ENCODE peak calls at places on chromosomes 4 and X, in seven cellular contexts. R, F, O, D, E, H and C are unnamed samples.

GRCh38 chrX:151703487-151703886 is 8.2 kb downstream of the PRRG3 start:
- DNase-seq in R (peak; percentile 74), F (no peak), O (no peak), D (peak; percentile 6), E (no peak), H (no peak), C (no peak)

GRCh38 chrX:10007604-10008003 is 40.4 kb downstream of the CLDN34 start:
- DNase-seq in R (no peak), F (peak; percentile 53), O (no peak), D (no peak), E (no peak), H (no peak), C (no peak)

GRCh38 chrX:9071031-9071650 is 37.2 kb upstream of the FAM9B start:
- DNase-seq in R (no peak), F (peak; percentile 36), O (no peak), D (peak; percentile 83), E (no peak), H (no peak), C (no peak)

GRCh38 chr4:5569451-5569850 is 138.9 kb downstream of the EVC2 start:
- DNase-seq in R (no peak), F (no peak), O (no peak), D (no peak), E (no peak), H (no peak), C (no peak)

GRCh38 chrX:8629871-8630270 is 102.1 kb downstream of the ANOS1 start:
- DNase-seq in R (no peak), F (no peak), O (no peak), D (peak; percentile 73), E (no peak), H (no peak), C (no peak)

GRCh38 chr4:41070516-41071281 is 143.6 kb downstream of the APBB2 start:
- DNase-seq in R (no peak), F (peak; percentile 63), O (no peak), D (no peak), E (no peak), H (no peak), C (no peak)

GRCh38 chrX:12767856-12768255 is 23.4 kb upstream of the PRPS2 start:
- DNase-seq in R (no peak), F (no peak), O (no peak), D (no peak), E (no peak), H (no peak), C (no peak)

GRCh38 chr4:77843628-77844027 is 19.0 kb upstream of the MRPL1 start:
- DNase-seq in R (no peak), F (no peak), O (no peak), D (no peak), E (no peak), H (no peak), C (no peak)

GRCh38 chr4:55023030-55023429 is 102.4 kb downstream of the KDR start:
- DNase-seq in R (no peak), F (no peak), O (no peak), D (no peak), E (no peak), H (no peak), C (no peak)

GRCh38 chr4:105088110-105088879 is 58.4 kb upstream of the TET2 start:
- DNase-seq in R (no peak), F (peak; percentile 93), O (no peak), D (peak; percentile 84), E (no peak), H (no peak), C (no peak)

GRCh38 chr4:159051245-159052071 is 51.4 kb upstream of the RAPGEF2 start:
- DNase-seq in R (no peak), F (peak; percentile 29), O (no peak), D (no peak), E (no peak), H (no peak), C (peak; percentile 7)

GRCh38 chrX:30060718-30061117 is 154.6 kb upstream of the MAGEB2 start:
- DNase-seq in R (no peak), F (peak; percentile 24), O (no peak), D (peak; percentile 10), E (no peak), H (no peak), C (no peak)

GRCh38 chr4:125316391-125316780 is 1.6 kb downstream of the FAT4 start:
- DNase-seq in R (peak; percentile 39), F (no peak), O (no peak), D (no peak), E (no peak), H (no peak), C (no peak)

GRCh38 chr4:89242864-89243740 is 64.5 kb downstream of the GPRIN3 start:
- DNase-seq in R (no peak), F (no peak), O (peak; percentile 73), D (no peak), E (no peak), H (no peak), C (no peak)

GRCh38 chr4:17027495-17027894 is 129.1 kb upstream of the LDB2 start:
- DNase-seq in R (no peak), F (peak; percentile 99), O (no peak), D (peak; percentile 96), E (no peak), H (no peak), C (no peak)

GRCh38 chr4:139550724-139551429 is 5.1 kb downstream of the SETD7 start:
- DNase-seq in R (no peak), F (peak; percentile 36), O (no peak), D (no peak), E (no peak), H (no peak), C (no peak)

GRCh38 chrX:64850371-64851082 is 125.7 kb downstream of the ZC4H2 start:
- DNase-seq in R (no peak), F (no peak), O (no peak), D (no peak), E (no peak), H (no peak), C (peak; percentile 29)

GRCh38 chrX:35665311-35665710 is 132.8 kb upstream of the MAGEB16 start:
- DNase-seq in R (no peak), F (no peak), O (no peak), D (peak; percentile 0), E (no peak), H (no peak), C (no peak)

GRCh38 chrX:16786791-16787735 is 797 bp downstream of the TXLNG start:
- DNase-seq in R (peak; percentile 18), F (peak; percentile 9), O (peak; percentile 58), D (no peak), E (peak; percentile 36), H (peak; percentile 20), C (peak; percentile 48)

GRCh38 chr4:122639181-122639580 is 18.3 kb upstream of the IL21 start:
- DNase-seq in R (no peak), F (no peak), O (no peak), D (peak; percentile 88), E (no peak), H (no peak), C (no peak)

GRCh38 chrX:118039591-118039990 is 77.0 kb downstream of the KLHL13 start:
- DNase-seq in R (no peak), F (no peak), O (no peak), D (no peak), E (no peak), H (no peak), C (no peak)

GRCh38 chr4:41532880-41533279 is 5.1 kb upstream of the LIMCH1 start:
- DNase-seq in R (no peak), F (peak; percentile 43), O (no peak), D (peak; percentile 38), E (no peak), H (no peak), C (no peak)

GRCh38 chr4:133982533-133983224 is 218.9 kb downstream of the PABPC4L start:
- DNase-seq in R (no peak), F (peak; percentile 70), O (no peak), D (no peak), E (no peak), H (no peak), C (no peak)

GRCh38 chrX:74421181-74422028 is at the start of gene SLC16A2:
- DNase-seq in R (peak; percentile 74), F (peak; percentile 89), O (peak; percentile 19), D (peak; percentile 69), E (no peak), H (no peak), C (peak; percentile 6)

GRCh38 chr4:113701156-113701555 is 60.4 kb downstream of the CAMK2D start:
- DNase-seq in R (no peak), F (no peak), O (no peak), D (no peak), E (no peak), H (no peak), C (no peak)